ENCODE peak calls at places on chromosomes 2 and 18, in six cellular contexts. Q, T, V, I, R and N are unnamed samples.
A peak's percentile ranks its signal among the peaks of the same experiment; 100 is the strongest.

GRCh38 chr2:224444011-224444410 is 42.1 kb upstream of the FAM124B start:
- DNase-seq in Q (no peak), T (no peak), V (no peak), I (no peak), R (no peak), N (no peak)

GRCh38 chr18:78999939-79000338 is 20.3 kb downstream of the SALL3 start:
- DNase-seq in Q (peak; percentile 29), T (no peak), V (no peak), I (no peak), R (no peak), N (no peak)

GRCh38 chr2:106995560-106995959 is 109.6 kb upstream of the ST6GAL2 start:
- DNase-seq in Q (no peak), T (no peak), V (no peak), I (no peak), R (no peak), N (no peak)

GRCh38 chr2:159515482-159515881 is 100.9 kb downstream of the BAZ2B start:
- DNase-seq in Q (no peak), T (no peak), V (no peak), I (no peak), R (no peak), N (no peak)

GRCh38 chr2:67733517-67733916 is 329.3 kb downstream of the C1D start:
- DNase-seq in Q (peak; percentile 12), T (peak; percentile 8), V (peak; percentile 10), I (peak; percentile 21), R (no peak), N (peak; percentile 22)

GRCh38 chr2:152031747-152032146 is 67.1 kb downstream of the CACNB4 start:
- DNase-seq in Q (no peak), T (no peak), V (no peak), I (no peak), R (no peak), N (no peak)

GRCh38 chr2:119008108-119008507 is 66.1 kb downstream of the MARCO start:
- DNase-seq in Q (peak; percentile 37), T (peak; percentile 39), V (peak; percentile 17), I (no peak), R (no peak), N (peak; percentile 23)

GRCh38 chr2:109516445-109517117 is 97.2 kb downstream of the SEPTIN10 start:
- DNase-seq in Q (peak; percentile 33), T (peak; percentile 73), V (peak; percentile 79), I (peak; percentile 60), R (no peak), N (peak; percentile 66)

GRCh38 chr2:11749646-11750349 is 3.4 kb downstream of the LPIN1 start:
- DNase-seq in Q (no peak), T (no peak), V (no peak), I (no peak), R (peak; percentile 60), N (no peak)

GRCh38 chr2:46812381-46813024 is 103.1 kb downstream of the MCFD2 start:
- DNase-seq in Q (no peak), T (no peak), V (no peak), I (no peak), R (no peak), N (no peak)

GRCh38 chr2:167140767-167141166 is 252.5 kb downstream of the XIRP2 start:
- DNase-seq in Q (peak; percentile 71), T (peak; percentile 62), V (no peak), I (peak; percentile 2), R (no peak), N (no peak)

GRCh38 chr2:226023383-226023782 is 623.9 kb downstream of the NYAP2 start:
- DNase-seq in Q (peak; percentile 36), T (peak; percentile 51), V (no peak), I (peak; percentile 25), R (no peak), N (peak; percentile 36)

GRCh38 chr2:203097735-203098134 is 83.1 kb downstream of the NBEAL1 start:
- DNase-seq in Q (peak; percentile 12), T (peak; percentile 36), V (no peak), I (no peak), R (no peak), N (no peak)

GRCh38 chr2:106560773-106561172 is 73.6 kb downstream of the CD8B2 start:
- DNase-seq in Q (no peak), T (no peak), V (no peak), I (no peak), R (no peak), N (no peak)

GRCh38 chr2:40564174-40564573 is 112.3 kb upstream of the SLC8A1 start:
- DNase-seq in Q (no peak), T (no peak), V (no peak), I (no peak), R (no peak), N (no peak)

GRCh38 chr2:224869601-224870000 is 153.4 kb upstream of the CCDC195 start:
- DNase-seq in Q (no peak), T (no peak), V (no peak), I (no peak), R (no peak), N (no peak)

GRCh38 chr18:59994357-59994756 is 94.6 kb downstream of the PMAIP1 start:
- DNase-seq in Q (peak; percentile 16), T (no peak), V (no peak), I (no peak), R (no peak), N (no peak)

GRCh38 chr2:200320991-200321390 is 14.5 kb downstream of the SPATS2L start:
- DNase-seq in Q (no peak), T (no peak), V (no peak), I (no peak), R (no peak), N (no peak)

GRCh38 chr2:43832457-43832856 is 6.2 kb downstream of the ABCG5 start:
- DNase-seq in Q (no peak), T (no peak), V (no peak), I (no peak), R (no peak), N (no peak)

GRCh38 chr2:97845818-97846217 is 132.4 kb downstream of the ZAP70 start:
- DNase-seq in Q (no peak), T (no peak), V (no peak), I (no peak), R (no peak), N (no peak)

GRCh38 chr2:205704101-205704741 is 21.9 kb downstream of the NRP2 start:
- DNase-seq in Q (no peak), T (peak; percentile 65), V (no peak), I (no peak), R (no peak), N (no peak)

GRCh38 chr2:133504566-133505505 is 63.4 kb downstream of the NCKAP5 start:
- DNase-seq in Q (no peak), T (no peak), V (no peak), I (no peak), R (no peak), N (no peak)

GRCh38 chr2:230974096-230974913 is 21.6 kb upstream of the SPATA3 start:
- DNase-seq in Q (no peak), T (no peak), V (no peak), I (no peak), R (peak; percentile 94), N (no peak)

GRCh38 chr2:207505180-207505579 is 24.6 kb upstream of the CREB1 start:
- DNase-seq in Q (no peak), T (no peak), V (no peak), I (no peak), R (no peak), N (no peak)

GRCh38 chr2:46481541-46482193 is 2.3 kb downstream of the TMEM247 start:
- DNase-seq in Q (no peak), T (no peak), V (no peak), I (no peak), R (no peak), N (no peak)

GRCh38 chr18:63788447-63789096 is 13.4 kb downstream of the SERPINB7 start:
- DNase-seq in Q (peak; percentile 68), T (no peak), V (no peak), I (no peak), R (no peak), N (no peak)

GRCh38 chr2:147628971-147629421 is 215.8 kb upstream of the ACVR2A start:
- DNase-seq in Q (no peak), T (no peak), V (no peak), I (no peak), R (no peak), N (no peak)

GRCh38 chr2:48124592-48124991 is 218.3 kb upstream of the FBXO11 start:
- DNase-seq in Q (no peak), T (no peak), V (no peak), I (no peak), R (no peak), N (no peak)

GRCh38 chr2:133972786-133973185 is 281.1 kb upstream of the MGAT5 start:
- DNase-seq in Q (no peak), T (no peak), V (no peak), I (no peak), R (no peak), N (no peak)

GRCh38 chr18:11955299-11956029 is 25.8 kb upstream of the IMPA2 start:
- DNase-seq in Q (no peak), T (peak; percentile 76), V (peak; percentile 55), I (no peak), R (no peak), N (no peak)

GRCh38 chr2:25187729-25188350 is 19.5 kb upstream of the POMC start:
- DNase-seq in Q (no peak), T (no peak), V (no peak), I (no peak), R (no peak), N (no peak)

GRCh38 chr2:135311962-135312361 is 219.1 kb downstream of the ZRANB3 start:
- DNase-seq in Q (no peak), T (no peak), V (no peak), I (no peak), R (no peak), N (no peak)

GRCh38 chr2:178716394-178716793 is 90.8 kb downstream of the TTN start:
- DNase-seq in Q (no peak), T (no peak), V (no peak), I (no peak), R (no peak), N (no peak)
- H3K4me1 ChIP-seq in Q (no peaks in the 10 kb centered on the region), T (no peaks in the 10 kb centered on the region), V (no peaks in the 10 kb centered on the region), I (no peaks in the 10 kb centered on the region), R (no peaks in the 10 kb centered on the region), N (no peaks in the 10 kb centered on the region)

GRCh38 chr18:73577365-73577764 is 570.3 kb downstream of the FBXO15 start:
- DNase-seq in Q (no peak), T (no peak), V (no peak), I (no peak), R (no peak), N (no peak)

GRCh38 chr18:73579698-73580097 is 567.9 kb downstream of the FBXO15 start:
- DNase-seq in Q (no peak), T (no peak), V (no peak), I (no peak), R (no peak), N (no peak)
- TF ChIP-seq ZNF274 in Q (no peak), T (no peak), V (no peak), I (no peak), R (no peak), N (no peak)

DNA sequence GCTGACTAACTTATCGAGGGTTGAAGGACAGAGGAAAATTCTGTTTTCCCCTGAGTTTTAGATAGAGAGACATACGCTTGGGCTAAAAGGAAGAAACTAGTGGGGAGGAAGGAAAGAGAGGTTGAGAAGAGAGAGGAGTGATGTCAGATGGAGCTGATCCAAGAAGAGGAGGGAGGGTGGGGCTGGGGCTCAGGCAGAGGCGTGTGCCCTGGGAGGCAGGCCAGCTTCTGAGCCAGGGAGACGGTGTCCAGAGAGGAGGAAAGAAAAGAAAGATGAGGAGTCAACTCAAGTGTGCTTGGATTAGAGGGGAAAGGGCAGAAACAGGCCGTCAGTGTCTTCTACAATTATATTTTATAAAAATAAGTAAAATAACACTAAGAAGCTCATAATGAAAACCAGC is 56.2 kb downstream of the EMILIN2 start:
- DNase-seq in Q (no peak), T (no peak), V (peak; percentile 48), I (no peak), R (no peak), N (no peak)
- H3K4me3 ChIP-seq in Q (no peak overlapping the region), T (no peak overlapping the region), V (no peak overlapping the region), I (no peak overlapping the region), R (no peak overlapping the region), N (no peak overlapping the region)

GRCh38 chr2:36478332-36478738 is 119.6 kb downstream of the FEZ2 start:
- DNase-seq in Q (peak; percentile 21), T (no peak), V (no peak), I (no peak), R (no peak), N (no peak)
- H3K4me1 ChIP-seq in Q (no peaks in the 10 kb centered on the region), T (peaks cover 19% of the 10 kb centered on the region), V (peaks cover 3% of the 10 kb centered on the region), I (peaks cover 4% of the 10 kb centered on the region), R (no peaks in the 10 kb centered on the region), N (no peaks in the 10 kb centered on the region)